ENCODE peak calls at places on chromosomes 7 and 10, in five cellular contexts. M is tibial artery, K is iPS-NIHi11, A is HEK293T, G is astrocyte of the hippocampus. D is an unnamed sample.

GRCh38 chr7:126780993-126781392 is 471.7 kb downstream of the GRM8 start:
- DNase-seq in A (no peak), M (no peak), K (no peak), G (no peak), D (no peak)

GRCh38 chr7:17402628-17403278 is 104.3 kb downstream of the AHR start:
- DNase-seq in K (no peak), A (no peak), M (no peak), G (no peak), D (no peak)

GRCh38 chr10:3399756-3400155 is 227.2 kb upstream of the PITRM1 start:
- DNase-seq in K (no peak), A (no peak), G (peak; percentile 17), M (no peak), D (no peak)

GRCh38 chr10:65611592-65611991 is 1314.2 kb upstream of the LRRTM3 start:
- DNase-seq in K (no peak), M (no peak), A (no peak), G (no peak), D (no peak)

GRCh38 chr7:24972991-24973390 is 7.0 kb downstream of the OSBPL3 start:
- DNase-seq in M (no peak), K (no peak), G (peak; percentile 36), A (no peak), D (no peak)

GRCh38 chr10:6047847-6048246 is 14.3 kb downstream of the IL2RA start:
- DNase-seq in M (peak; percentile 28), A (no peak), G (no peak), K (no peak), D (no peak)

GRCh38 chr7:104926905-104927454 is 87.0 kb upstream of the KMT2E start:
- DNase-seq in A (peak; percentile 19), K (peak; percentile 51), M (no peak), G (no peak), D (no peak)

GRCh38 chr7:127879436-127879835 is 151.8 kb downstream of the LRRC4 start:
- DNase-seq in A (no peak), M (no peak), K (no peak), G (peak; percentile 31), D (no peak)

GRCh38 chr10:122561212-122561611 is 658 bp downstream of the DMBT1 start:
- DNase-seq in M (peak; percentile 4), A (no peak), K (no peak), G (peak; percentile 24), D (no peak)

GRCh38 chr7:25881317-25881716 is 270.7 kb upstream of the NFE2L3 start:
- DNase-seq in G (no peak), A (no peak), M (no peak), K (no peak), D (no peak)

GRCh38 chr10:51224610-51225230 is 150.4 kb downstream of the PRKG1 start:
- DNase-seq in A (no peak), M (no peak), G (no peak), K (no peak), D (no peak)

GRCh38 chr10:30534465-30535144 is 94.9 kb downstream of the LYZL2 start:
- DNase-seq in A (peak; percentile 57), G (peak; percentile 84), M (peak; percentile 82), K (peak; percentile 73), D (peak; percentile 97)

GRCh38 chr7:25586513-25586912 is 358.2 kb upstream of the NPVF start:
- DNase-seq in G (no peak), A (no peak), K (no peak), M (no peak), D (no peak)

GRCh38 chr7:2956076-2956475 is 87.6 kb downstream of the CARD11 start:
- DNase-seq in K (no peak), G (no peak), M (peak; percentile 17), A (no peak), D (no peak)

GRCh38 chr10:123357363-123358075 is 203.3 kb downstream of the BUB3 start:
- DNase-seq in M (no peak), K (peak; percentile 41), G (peak; percentile 28), A (no peak), D (no peak)

GRCh38 chr7:150739045-150739432 is 1.8 kb downstream of the GIMAP5 start:
- DNase-seq in A (no peak), G (no peak), M (no peak), K (no peak), D (no peak)

GRCh38 chr10:119724630-119725549 is 960 bp upstream of the INPP5F start:
- DNase-seq in K (peak; percentile 28), A (peak; percentile 36), G (peak; percentile 46), M (no peak), D (peak; percentile 24)

GRCh38 chr7:143248781-143249354 is 14.4 kb upstream of the GSTK1 start:
- DNase-seq in G (no peak), M (no peak), A (no peak), K (no peak), D (no peak)

GRCh38 chr10:110209926-110210662 is 2.7 kb downstream of the MXI1 start:
- DNase-seq in A (peak; percentile 43), K (peak; percentile 34), G (peak; percentile 57), M (peak; percentile 88), D (peak; percentile 51)

GRCh38 chr7:28078036-28078901 is 102.3 kb downstream of the JAZF1 start:
- DNase-seq in G (peak; percentile 56), K (peak; percentile 48), M (no peak), A (peak; percentile 60), D (peak; percentile 54)

GRCh38 chr10:114408968-114409444 is 4.7 kb upstream of the AFAP1L2 start:
- DNase-seq in M (no peak), G (no peak), A (no peak), K (no peak), D (no peak)

GRCh38 chr7:116674508-116675173 is 2.6 kb downstream of the MET start:
- DNase-seq in A (no peak), K (no peak), M (no peak), G (peak; percentile 46), D (no peak)

GRCh38 chr7:41621953-41622831 is 80.7 kb downstream of the INHBA start:
- DNase-seq in A (no peak), M (no peak), G (no peak), K (no peak), D (no peak)

GRCh38 chr10:5659702-5660528 is 6.5 kb downstream of the ASB13 start:
- DNase-seq in G (peak; percentile 31), M (no peak), A (no peak), K (no peak), D (peak; percentile 44)

GRCh38 chr10:18418579-18419210 is 232.7 kb downstream of the NSUN6 start:
- DNase-seq in M (no peak), K (no peak), G (no peak), A (no peak), D (no peak)

GRCh38 chr10:97905276-97905675 is 55.6 kb downstream of the GOLGA7B start:
- DNase-seq in A (no peak), M (no peak), K (no peak), G (no peak), D (no peak)

GRCh38 chr10:48429309-48429708 is 122.8 kb downstream of the MAPK8 start:
- DNase-seq in M (no peak), A (no peak), G (no peak), K (no peak), D (no peak)

GRCh38 chr10:71270301-71270777 is 48.7 kb upstream of the SLC29A3 start:
- DNase-seq in M (no peak), K (peak; percentile 79), A (peak; percentile 74), G (peak; percentile 77), D (peak; percentile 67)